ENCODE peak calls at places on chromosomes 13 and 19, in eight cellular contexts. G is H1; V is effector memory CD4-positive, alpha-beta T cell; U is activated T-helper 1 cell treated with anti-CD3 and anti-CD28 coated beads, Interleukin-2, amount 50 U/mL, for 16 hours; F is HS-5; P is H54; W is mammary epithelial cell; Y is neural crest cell. B is an unnamed sample.

GRCh38 chr13:104984296-104984818 is 1551.1 kb downstream of the EFNB2 start:
- DNase-seq in G (no peak), V (no peak), U (no peak), F (no peak), P (no peak), W (peak), Y (no peak), B (no peak)

GRCh38 chr13:93224545-93224944 is 2.1 kb upstream of the GPC6 start:
- DNase-seq in G (no peak), V (no peak), U (no peak), F (peak), P (no peak), W (no peak), Y (no peak), B (no peak)

GRCh38 chr19:48683349-48683748 is 10.5 kb upstream of the NTN5 start:
- DNase-seq in G (no peak), V (no peak), U (no peak), F (no peak), P (no peak), W (no peak), Y (no peak), B (no peak)

GRCh38 chr13:32323912-32324311 is 8.6 kb downstream of the BRCA2 start:
- DNase-seq in G (no peak), V (no peak), U (no peak), F (no peak), P (peak), W (peak), Y (no peak), B (no peak)

GRCh38 chr19:53549354-53549753 is 11.4 kb downstream of the ZNF331 start:
- DNase-seq in G (no peak), V (no peak), U (no peak), F (no peak), P (no peak), W (no peak), Y (no peak), B (no peak)

GRCh38 chr19:46955114-46955812 is 64.4 kb upstream of the NPAS1 start:
- DNase-seq in G (no peak), V (no peak), U (no peak), F (no peak), P (no peak), W (no peak), Y (no peak), B (no peak)

GRCh38 chr19:49157445-49158224 is at the start of gene TRPM4:
- DNase-seq in G (peak), V (no peak), U (no peak), F (no peak), P (peak), W (peak), Y (peak), B (peak)

GRCh38 chr13:75250526-75251183 is 231.3 kb downstream of the TBC1D4 start:
- DNase-seq in G (no peak), V (no peak), U (no peak), F (no peak), P (peak), W (peak), Y (no peak), B (no peak)

GRCh38 chr19:20197747-20198146 is 30.7 kb downstream of the ZNF486 start:
- DNase-seq in G (no peak), V (no peak), U (no peak), F (no peak), P (no peak), W (no peak), Y (no peak), B (no peak)

GRCh38 chr19:47417746-47418594 is 1.4 kb downstream of the MEIS3 start:
- DNase-seq in G (no peak), V (no peak), U (no peak), F (no peak), P (no peak), W (no peak), Y (no peak), B (no peak)